ENCODE peak calls at places on chromosomes 2 and 18, in four cellular contexts. One of them, this sample, is unnamed.

GRCh38 chr2:8255448-8255800 is 426.4 kb upstream of the ID2 start:
- DNase-seq in lower lobe of right lung: no peak
- DNase-seq in CD8-positive, alpha-beta memory T cell: no peak
- DNase-seq in dorsolateral prefrontal cortex: no peak
- DNase-seq in this sample: no peak

GRCh38 chr2:17688600-17688999 is 65.0 kb downstream of the SMC6 start:
- DNase-seq in lower lobe of right lung: no peak
- DNase-seq in CD8-positive, alpha-beta memory T cell: no peak
- DNase-seq in dorsolateral prefrontal cortex: no peak
- DNase-seq in this sample: no peak

GRCh38 chr2:1661891-1662605 is 82.3 kb downstream of the PXDN start:
- DNase-seq in dorsolateral prefrontal cortex: no peak
- DNase-seq in CD8-positive, alpha-beta memory T cell: no peak
- DNase-seq in lower lobe of right lung: peak
- DNase-seq in this sample: no peak

GRCh38 chr2:41709702-41710599 is 337.9 kb upstream of the PKDCC start:
- DNase-seq in dorsolateral prefrontal cortex: no peak
- DNase-seq in CD8-positive, alpha-beta memory T cell: no peak
- DNase-seq in lower lobe of right lung: no peak
- DNase-seq in this sample: no peak

GRCh38 chr2:140158259-140158658 is 1378.1 kb upstream of the NXPH2 start:
- DNase-seq in dorsolateral prefrontal cortex: no peak
- DNase-seq in lower lobe of right lung: no peak
- DNase-seq in CD8-positive, alpha-beta memory T cell: no peak
- DNase-seq in this sample: no peak

GRCh38 chr2:189683348-189683747 is 8.9 kb downstream of the ANKAR start:
- DNase-seq in dorsolateral prefrontal cortex: no peak
- DNase-seq in CD8-positive, alpha-beta memory T cell: no peak
- DNase-seq in lower lobe of right lung: no peak
- DNase-seq in this sample: no peak

GRCh38 chr2:57180042-57180567 is 866.5 kb upstream of the VRK2 start:
- DNase-seq in lower lobe of right lung: no peak
- DNase-seq in CD8-positive, alpha-beta memory T cell: no peak
- DNase-seq in dorsolateral prefrontal cortex: no peak
- DNase-seq in this sample: no peak

GRCh38 chr18:75116809-75117208 is 92.1 kb downstream of the PTGR3 start:
- DNase-seq in dorsolateral prefrontal cortex: no peak
- DNase-seq in lower lobe of right lung: no peak
- DNase-seq in CD8-positive, alpha-beta memory T cell: no peak
- DNase-seq in this sample: no peak

GRCh38 chr2:169080250-169081035 is 11.1 kb downstream of the DHRS9 start:
- DNase-seq in dorsolateral prefrontal cortex: no peak
- DNase-seq in lower lobe of right lung: no peak
- DNase-seq in CD8-positive, alpha-beta memory T cell: no peak
- DNase-seq in this sample: no peak

GRCh38 chr2:134401081-134401497 is 147.2 kb downstream of the MGAT5 start:
- DNase-seq in lower lobe of right lung: no peak
- DNase-seq in dorsolateral prefrontal cortex: no peak
- DNase-seq in CD8-positive, alpha-beta memory T cell: no peak
- DNase-seq in this sample: peak

GRCh38 chr2:231965118-231965517 is 3.6 kb downstream of the DIS3L2 start:
- DNase-seq in lower lobe of right lung: no peak
- DNase-seq in CD8-positive, alpha-beta memory T cell: no peak
- DNase-seq in dorsolateral prefrontal cortex: no peak
- DNase-seq in this sample: no peak

GRCh38 chr2:105358593-105358992 is 21.3 kb downstream of the C2orf49 start:
- DNase-seq in dorsolateral prefrontal cortex: no peak
- DNase-seq in lower lobe of right lung: no peak
- DNase-seq in CD8-positive, alpha-beta memory T cell: no peak
- DNase-seq in this sample: peak

GRCh38 chr2:102005989-102006885 is 14.5 kb downstream of the IL1R2 start:
- DNase-seq in CD8-positive, alpha-beta memory T cell: no peak
- DNase-seq in lower lobe of right lung: no peak
- DNase-seq in dorsolateral prefrontal cortex: no peak
- DNase-seq in this sample: peak

GRCh38 chr2:241997017-241997416 is 127.5 kb downstream of the RTP5 start:
- DNase-seq in CD8-positive, alpha-beta memory T cell: no peak
- DNase-seq in dorsolateral prefrontal cortex: no peak
- DNase-seq in lower lobe of right lung: no peak
- DNase-seq in this sample: no peak

GRCh38 chr2:158191569-158191968 is 89.9 kb downstream of the UPP2 start:
- DNase-seq in CD8-positive, alpha-beta memory T cell: no peak
- DNase-seq in lower lobe of right lung: no peak
- DNase-seq in dorsolateral prefrontal cortex: no peak
- DNase-seq in this sample: peak

GRCh38 chr2:11867926-11868325 is 121.5 kb downstream of the LPIN1 start:
- DNase-seq in dorsolateral prefrontal cortex: no peak
- DNase-seq in CD8-positive, alpha-beta memory T cell: no peak
- DNase-seq in lower lobe of right lung: no peak
- DNase-seq in this sample: no peak

GRCh38 chr2:67755511-67755910 is 307.3 kb downstream of the C1D start:
- DNase-seq in dorsolateral prefrontal cortex: no peak
- DNase-seq in CD8-positive, alpha-beta memory T cell: no peak
- DNase-seq in lower lobe of right lung: no peak
- DNase-seq in this sample: no peak

DNA sequence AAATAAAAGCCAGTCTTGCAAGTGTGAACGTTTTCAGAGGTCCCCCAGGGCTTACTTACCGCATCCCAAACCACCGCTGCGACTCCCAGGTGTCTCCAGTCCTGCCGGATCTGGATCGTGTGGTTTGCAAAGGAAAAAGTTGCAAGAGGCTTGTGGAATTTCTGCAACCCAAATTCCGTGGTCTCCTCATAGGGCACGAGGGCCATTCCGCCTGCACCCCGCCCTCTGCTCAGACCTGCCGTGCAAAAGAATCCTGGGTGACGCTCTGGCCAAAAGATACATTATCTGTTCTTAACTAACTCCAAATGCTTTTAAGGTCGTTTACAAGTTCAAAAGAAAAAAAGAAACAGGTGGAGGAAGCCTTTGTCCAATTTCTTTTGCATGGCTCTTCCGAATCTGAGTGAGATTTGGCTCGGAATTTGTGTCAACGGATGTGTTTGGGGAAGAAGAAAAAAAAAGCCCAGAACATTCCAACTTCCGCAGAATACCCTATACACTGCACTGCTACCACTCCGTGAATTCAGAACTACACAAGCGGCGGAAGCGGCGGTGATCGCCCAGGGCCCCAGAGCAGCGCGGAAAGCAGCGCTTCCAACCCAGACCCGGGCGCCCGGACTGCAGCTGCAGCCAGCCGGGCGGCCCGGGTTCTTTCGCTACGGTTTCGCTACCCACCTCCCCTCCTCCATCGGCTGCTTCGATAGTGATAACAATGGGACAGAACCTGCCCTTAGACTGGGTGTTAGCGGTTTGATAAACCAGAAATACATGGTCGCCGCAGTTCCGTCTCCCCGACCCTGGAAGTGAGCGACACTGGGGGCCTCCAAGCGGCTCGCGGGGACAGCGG is 802 bp downstream of the METTL21A start:
- DNase-seq in dorsolateral prefrontal cortex: peak
- DNase-seq in CD8-positive, alpha-beta memory T cell: peak
- DNase-seq in lower lobe of right lung: peak
- DNase-seq in this sample: peak
- H3K4me3 ChIP-seq in dorsolateral prefrontal cortex: peak
- H3K4me3 ChIP-seq in CD8-positive, alpha-beta memory T cell: peak
- H3K4me3 ChIP-seq in lower lobe of right lung: peak
- H3K4me3 ChIP-seq in this sample: peak

GRCh38 chr18:60506682-60507081 is 134.1 kb upstream of the MC4R start:
- DNase-seq in dorsolateral prefrontal cortex: no peak
- DNase-seq in CD8-positive, alpha-beta memory T cell: no peak
- DNase-seq in lower lobe of right lung: no peak
- DNase-seq in this sample: no peak
- H3K4me3 ChIP-seq in dorsolateral prefrontal cortex: no peak
- H3K4me3 ChIP-seq in CD8-positive, alpha-beta memory T cell: no peak
- H3K4me3 ChIP-seq in lower lobe of right lung: no peak
- H3K4me3 ChIP-seq in this sample: no peak

GRCh38 chr18:59273936-59274928 is 978 bp upstream of the RAX start:
- DNase-seq in CD8-positive, alpha-beta memory T cell: no peak
- DNase-seq in lower lobe of right lung: no peak
- DNase-seq in dorsolateral prefrontal cortex: no peak
- DNase-seq in this sample: no peak
- H3K4me3 ChIP-seq in CD8-positive, alpha-beta memory T cell: no peak
- H3K4me3 ChIP-seq in lower lobe of right lung: no peak
- H3K4me3 ChIP-seq in dorsolateral prefrontal cortex: peak
- H3K4me3 ChIP-seq in this sample: no peak

DNA sequence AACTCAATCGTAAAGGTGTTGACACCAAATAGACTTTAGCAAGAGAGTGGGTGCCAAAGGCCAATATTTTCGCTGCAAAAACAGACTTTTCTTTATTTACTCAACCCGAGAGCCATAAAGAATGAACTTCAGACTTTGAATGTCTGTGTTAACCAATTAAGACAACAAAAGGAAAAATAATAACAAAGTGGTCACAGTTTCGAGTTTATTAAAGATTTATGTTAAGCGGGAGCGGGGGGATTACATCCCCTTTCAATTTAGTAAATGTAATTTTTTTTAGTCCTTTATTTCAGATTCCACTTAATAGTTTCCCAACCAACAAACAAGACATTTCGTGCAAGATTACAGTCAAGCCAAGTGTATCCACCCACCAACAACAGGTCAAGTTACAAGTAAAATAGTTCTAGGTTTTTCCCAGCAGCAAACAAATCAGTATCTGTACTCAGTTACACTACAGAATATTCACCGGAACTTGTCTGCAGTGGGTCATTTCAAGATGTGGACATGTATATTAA is 9.0 kb downstream of the CDH2 start:
- DNase-seq in CD8-positive, alpha-beta memory T cell: no peak
- DNase-seq in lower lobe of right lung: no peak
- DNase-seq in dorsolateral prefrontal cortex: no peak
- DNase-seq in this sample: no peak
- H3K4me3 ChIP-seq in CD8-positive, alpha-beta memory T cell: no peak
- H3K4me3 ChIP-seq in lower lobe of right lung: no peak
- H3K4me3 ChIP-seq in dorsolateral prefrontal cortex: no peak
- H3K4me3 ChIP-seq in this sample: no peak

GRCh38 chr18:42712065-42712464 is 403.4 kb downstream of the RIT2 start:
- DNase-seq in lower lobe of right lung: no peak
- DNase-seq in dorsolateral prefrontal cortex: no peak
- DNase-seq in CD8-positive, alpha-beta memory T cell: no peak
- DNase-seq in this sample: no peak

GRCh38 chr18:42706029-42706608 is 409.4 kb downstream of the RIT2 start:
- DNase-seq in dorsolateral prefrontal cortex: no peak
- DNase-seq in lower lobe of right lung: no peak
- DNase-seq in CD8-positive, alpha-beta memory T cell: no peak
- DNase-seq in this sample: no peak

GRCh38 chr18:42707080-42707479 is 408.4 kb downstream of the RIT2 start:
- DNase-seq in lower lobe of right lung: no peak
- DNase-seq in dorsolateral prefrontal cortex: no peak
- DNase-seq in CD8-positive, alpha-beta memory T cell: no peak
- DNase-seq in this sample: no peak

GRCh38 chr18:42706618-42707017 is 408.9 kb downstream of the RIT2 start:
- DNase-seq in CD8-positive, alpha-beta memory T cell: no peak
- DNase-seq in lower lobe of right lung: peak
- DNase-seq in dorsolateral prefrontal cortex: no peak
- DNase-seq in this sample: peak
- H3K4me3 ChIP-seq in CD8-positive, alpha-beta memory T cell: no peak
- H3K4me3 ChIP-seq in lower lobe of right lung: no peak
- H3K4me3 ChIP-seq in dorsolateral prefrontal cortex: no peak
- H3K4me3 ChIP-seq in this sample: no peak